ENCODE peak calls at places on chromosome 11, in seven cellular contexts. P is mesenchymal stem cell, W is neuronal stem cell, I is H9, F is trophoblast cell, B is IMR-90, R is H1. K is an unnamed sample.

GRCh38 chr11:43269229-43269928 is 42.4 kb upstream of the API5 start:
- DNase-seq in R (no peak), I (peak; percentile 59), W (no peak), P (no peak), F (no peak), B (no peak), K (peak; percentile 18)

GRCh38 chr11:134439181-134439580 is 27.1 kb upstream of the B3GAT1 start:
- DNase-seq in R (no peak), I (no peak), F (peak; percentile 4), B (no peak), P (no peak), W (no peak), K (peak; percentile 23)

GRCh38 chr11:14519692-14520085 is 497 bp downstream of the PSMA1 start:
- DNase-seq in W (no peak), P (no peak), R (no peak), I (no peak), F (no peak), B (peak; percentile 41), K (no peak)

GRCh38 chr11:33690290-33691050 is 10.2 kb downstream of the C11orf91 start:
- DNase-seq in W (no peak), B (peak; percentile 99), R (no peak), P (peak; percentile 95), F (peak; percentile 95), I (no peak), K (no peak)

GRCh38 chr11:2129323-2129698 is 9.9 kb downstream of the IGF2 start:
- DNase-seq in B (no peak), I (no peak), W (no peak), P (no peak), R (no peak), F (no peak), K (no peak)

GRCh38 chr11:57637626-57638004 is 12.1 kb downstream of the YPEL4 start:
- DNase-seq in W (no peak), I (peak; percentile 84), B (no peak), P (peak; percentile 18), F (peak; percentile 70), R (no peak), K (peak; percentile 95)

GRCh38 chr11:132886335-132886734 is 646.0 kb downstream of the OPCML start:
- DNase-seq in W (no peak), F (no peak), R (no peak), P (peak; percentile 34), I (no peak), B (peak; percentile 94), K (peak; percentile 84)

GRCh38 chr11:66639066-66639813 is 737 bp downstream of the RBM4 start:
- DNase-seq in W (no peak), F (peak; percentile 61), R (no peak), P (peak; percentile 73), B (peak; percentile 42), I (no peak), K (peak; percentile 57)

GRCh38 chr11:83472328-83472727 is 186.2 kb upstream of the CCDC90B start:
- DNase-seq in W (no peak), P (no peak), I (no peak), B (no peak), F (no peak), R (no peak), K (no peak)

GRCh38 chr11:19800162-19800561 is 87.5 kb downstream of the NAV2 start:
- DNase-seq in P (no peak), I (no peak), B (no peak), W (no peak), R (no peak), F (no peak), K (no peak)

GRCh38 chr11:91314521-91314920 is 910.1 kb upstream of the FAT3 start:
- DNase-seq in W (no peak), I (no peak), B (no peak), F (no peak), R (no peak), P (no peak), K (no peak)
- H2BK120ac ChIP-seq in W (no peak overlapping the region), I (no peak overlapping the region), B (no peak overlapping the region), F (no peak overlapping the region), R (no peak overlapping the region), P (no peak overlapping the region), K (no peak overlapping the region)

GRCh38 chr11:45174963-45175362 is 28.5 kb downstream of the PRDM11 start:
- DNase-seq in I (no peak), W (no peak), R (no peak), B (no peak), F (no peak), P (no peak), K (no peak)
- H4K8ac ChIP-seq in I (no peak overlapping the region), W (no peak overlapping the region), R (no peak overlapping the region), B (no peak overlapping the region), F (no peak overlapping the region), P (no peak overlapping the region), K (no peak overlapping the region)

GRCh38 chr11:127390465-127390864 is 389.9 kb upstream of the KIRREL3 start:
- DNase-seq in P (no peak), I (no peak), B (no peak), W (no peak), F (no peak), R (no peak), K (no peak)

GRCh38 chr11:127381247-127381646 is 380.7 kb upstream of the KIRREL3 start:
- DNase-seq in W (no peak), I (no peak), F (no peak), B (no peak), P (no peak), R (no peak), K (no peak)

GRCh38 chr11:127383026-127383425 is 382.5 kb upstream of the KIRREL3 start:
- DNase-seq in R (no peak), I (no peak), B (no peak), P (no peak), W (no peak), F (no peak), K (no peak)

GRCh38 chr11:127385071-127385470 is 384.5 kb upstream of the KIRREL3 start:
- DNase-seq in F (no peak), R (no peak), W (no peak), P (no peak), I (no peak), B (no peak), K (no peak)
- H2BK5ac ChIP-seq in F (no peak overlapping the region), R (no peak overlapping the region), W (no peak overlapping the region), P (no peak overlapping the region), I (no peak overlapping the region), B (no peak overlapping the region), K (no peak overlapping the region)

GRCh38 chr11:95599959-95600586 is 189.5 kb downstream of the FAM76B start:
- DNase-seq in R (no peak), F (no peak), W (no peak), B (no peak), I (no peak), P (no peak), K (no peak)
- H2BK120ac ChIP-seq in R (no peak overlapping the region), F (no peak overlapping the region), W (no peak overlapping the region), B (no peak overlapping the region), I (no peak overlapping the region), P (no peak overlapping the region), K (no peak overlapping the region)

DNA sequence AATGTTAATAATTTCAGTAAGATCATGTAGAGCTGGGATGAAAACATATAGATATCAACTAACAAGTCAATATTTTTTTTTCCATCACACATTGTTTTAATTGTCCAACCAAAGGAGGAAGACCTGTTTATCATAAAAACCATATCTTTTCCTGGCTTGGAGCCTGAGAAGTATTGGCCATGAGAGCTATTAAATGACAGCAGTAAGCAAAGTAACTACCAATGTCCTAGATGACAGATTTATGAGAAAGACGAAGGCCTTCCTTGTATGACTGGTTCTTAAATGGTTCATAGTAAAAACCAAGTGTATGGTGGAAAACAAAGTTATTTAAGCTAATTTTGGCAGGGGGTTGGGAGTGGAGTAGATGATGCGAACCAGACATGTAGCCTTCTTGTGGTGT is 1147.1 kb upstream of the TENM4 start:
- DNase-seq in F (no peak), I (no peak), P (no peak), R (no peak), W (no peak), B (no peak), K (no peak)
- H4K8ac ChIP-seq in F (no peak overlapping the region), I (no peak overlapping the region), P (no peak overlapping the region), R (no peak overlapping the region), W (no peak overlapping the region), B (no peak overlapping the region), K (no peak overlapping the region)

GRCh38 chr11:62144641-62145255 is 20.9 kb downstream of the INCENP start:
- DNase-seq in P (no peak), B (no peak), R (no peak), I (peak; percentile 17), W (no peak), F (no peak), K (no peak)
- H2BK5ac ChIP-seq in P (no peak overlapping the region), B (no peak overlapping the region), R (no peak overlapping the region), I (no peak overlapping the region), W (peak overlapping the region; percentile 5), F (no peak overlapping the region), K (no peak overlapping the region)

DNA sequence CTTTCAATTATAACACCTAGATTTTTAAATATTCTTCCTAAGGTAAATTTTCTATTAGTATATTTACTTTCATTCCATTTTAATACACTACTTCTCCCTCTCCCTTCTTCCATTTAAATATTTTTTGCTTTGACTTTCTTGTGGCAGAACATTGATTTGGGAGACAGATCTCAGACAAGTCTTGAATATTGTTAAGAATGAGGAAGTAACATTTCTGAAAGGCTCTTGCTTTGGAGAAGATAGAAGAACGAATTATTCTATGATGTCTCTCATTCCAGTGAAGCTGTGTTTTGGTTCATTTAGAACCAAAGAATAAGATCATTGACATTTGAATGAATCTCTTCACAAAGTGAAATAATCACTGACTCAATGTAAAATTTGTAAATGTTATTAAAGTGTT is 2.4 kb downstream of the IPO7 start:
- DNase-seq in P (peak; percentile 19), W (no peak), R (no peak), F (no peak), I (no peak), B (no peak), K (no peak)
- H2BK120ac ChIP-seq in P (no peak overlapping the region), W (no peak overlapping the region), R (no peak overlapping the region), F (no peak overlapping the region), I (no peak overlapping the region), B (no peak overlapping the region), K (no peak overlapping the region)

GRCh38 chr11:71284525-71285092 is 32.2 kb upstream of the SHANK2 start:
- DNase-seq in R (no peak), I (no peak), F (peak; percentile 30), P (no peak), B (no peak), W (no peak), K (no peak)

GRCh38 chr11:71285111-71285510 is 32.7 kb upstream of the SHANK2 start:
- DNase-seq in R (no peak), W (no peak), I (peak; percentile 13), F (no peak), B (no peak), P (no peak), K (no peak)

GRCh38 chr11:71283960-71284359 is 31.6 kb upstream of the SHANK2 start:
- DNase-seq in I (peak; percentile 27), W (no peak), P (no peak), B (no peak), F (peak; percentile 93), R (no peak), K (no peak)

GRCh38 chr11:71282581-71283351 is 30.4 kb upstream of the SHANK2 start:
- DNase-seq in I (peak; percentile 28), W (no peak), F (peak; percentile 50), R (no peak), B (no peak), P (no peak), K (no peak)

GRCh38 chr11:71286701-71287643 is 34.6 kb upstream of the SHANK2 start:
- DNase-seq in R (no peak), I (peak; percentile 28), F (peak; percentile 58), W (no peak), P (peak; percentile 53), B (peak; percentile 92), K (no peak)
- H4K8ac ChIP-seq in R (peak overlapping the region; percentile 45), I (no peak overlapping the region), F (no peak overlapping the region), W (no peak overlapping the region), P (no peak overlapping the region), B (peak overlapping the region; percentile 23), K (no peak overlapping the region)

GRCh38 chr11:115502636-115503082 is 1.6 kb downstream of the CADM1 start:
- DNase-seq in W (no peak), P (peak; percentile 7), I (no peak), F (no peak), R (peak; percentile 77), B (no peak), K (no peak)
- H2BK5ac ChIP-seq in W (peak overlapping the region; percentile 58), P (peak overlapping the region; percentile 61), I (no peak overlapping the region), F (no peak overlapping the region), R (no peak overlapping the region), B (no peak overlapping the region), K (no peak overlapping the region)